ENCODE peak calls at places on chromosome 14, in five cellular contexts. One of them, this sample, is unnamed.
A peak's percentile ranks its signal among the peaks of the same experiment; 100 is the strongest.

GRCh38 chr14:98819132-98819866 is 452.7 kb downstream of the BCL11B start:
- DNase-seq in right lobe of liver: no peak
- DNase-seq in fibroblast of lung: no peak
- DNase-seq in WTC11: peak; percentile 87
- DNase-seq in omental fat pad: no peak
- DNase-seq in this sample: no peak

GRCh38 chr14:66804141-66804540 is 296.2 kb downstream of the GPHN start:
- DNase-seq in omental fat pad: no peak
- DNase-seq in right lobe of liver: no peak
- DNase-seq in fibroblast of lung: no peak
- DNase-seq in WTC11: no peak
- DNase-seq in this sample: no peak

GRCh38 chr14:74542056-74542685 is 48.6 kb downstream of the ISCA2 start:
- DNase-seq in omental fat pad: no peak
- DNase-seq in fibroblast of lung: no peak
- DNase-seq in right lobe of liver: peak; percentile 35
- DNase-seq in WTC11: no peak
- DNase-seq in this sample: no peak

GRCh38 chr14:50560929-50561280 is 960 bp downstream of the ATL1 start:
- DNase-seq in fibroblast of lung: peak; percentile 76
- DNase-seq in right lobe of liver: peak; percentile 64
- DNase-seq in omental fat pad: peak; percentile 31
- DNase-seq in WTC11: peak; percentile 40
- DNase-seq in this sample: peak; percentile 66

GRCh38 chr14:66315548-66315947 is 170.6 kb upstream of the CCDC196 start:
- DNase-seq in WTC11: peak; percentile 19
- DNase-seq in right lobe of liver: no peak
- DNase-seq in fibroblast of lung: no peak
- DNase-seq in omental fat pad: no peak
- DNase-seq in this sample: no peak

GRCh38 chr14:49991491-49991890 is 98.6 kb downstream of the ARF6 start:
- DNase-seq in fibroblast of lung: no peak
- DNase-seq in right lobe of liver: no peak
- DNase-seq in omental fat pad: no peak
- DNase-seq in WTC11: no peak
- DNase-seq in this sample: no peak

GRCh38 chr14:104323551-104324175 is 185.3 kb downstream of the KIF26A start:
- DNase-seq in right lobe of liver: no peak
- DNase-seq in fibroblast of lung: no peak
- DNase-seq in WTC11: no peak
- DNase-seq in omental fat pad: no peak
- DNase-seq in this sample: no peak

GRCh38 chr14:49946320-49947141 is 53.6 kb downstream of the ARF6 start:
- DNase-seq in fibroblast of lung: peak; percentile 81
- DNase-seq in WTC11: no peak
- DNase-seq in omental fat pad: no peak
- DNase-seq in right lobe of liver: no peak
- DNase-seq in this sample: peak; percentile 65

GRCh38 chr14:74217672-74218448 is 21.4 kb upstream of the VSX2 start:
- DNase-seq in right lobe of liver: peak; percentile 78
- DNase-seq in fibroblast of lung: peak; percentile 49
- DNase-seq in omental fat pad: peak; percentile 51
- DNase-seq in WTC11: peak; percentile 94
- DNase-seq in this sample: peak; percentile 47

GRCh38 chr14:93543766-93544165 is 113.0 kb downstream of the UNC79 start:
- DNase-seq in fibroblast of lung: peak; percentile 14
- DNase-seq in right lobe of liver: no peak
- DNase-seq in omental fat pad: no peak
- DNase-seq in WTC11: no peak
- DNase-seq in this sample: peak; percentile 42

GRCh38 chr14:81234268-81234667 is 13.5 kb upstream of the GTF2A1 start:
- DNase-seq in right lobe of liver: no peak
- DNase-seq in fibroblast of lung: peak; percentile 9
- DNase-seq in WTC11: no peak
- DNase-seq in omental fat pad: no peak
- DNase-seq in this sample: no peak

GRCh38 chr14:50318031-50318626 is 6.0 kb downstream of the DMAC2L start:
- DNase-seq in WTC11: no peak
- DNase-seq in right lobe of liver: no peak
- DNase-seq in omental fat pad: no peak
- DNase-seq in fibroblast of lung: peak; percentile 38
- DNase-seq in this sample: peak; percentile 69

GRCh38 chr14:79018846-79019245 is 848.7 kb downstream of the NRXN3 start:
- DNase-seq in fibroblast of lung: peak; percentile 86
- DNase-seq in omental fat pad: no peak
- DNase-seq in WTC11: no peak
- DNase-seq in right lobe of liver: no peak
- DNase-seq in this sample: peak; percentile 70

DNA sequence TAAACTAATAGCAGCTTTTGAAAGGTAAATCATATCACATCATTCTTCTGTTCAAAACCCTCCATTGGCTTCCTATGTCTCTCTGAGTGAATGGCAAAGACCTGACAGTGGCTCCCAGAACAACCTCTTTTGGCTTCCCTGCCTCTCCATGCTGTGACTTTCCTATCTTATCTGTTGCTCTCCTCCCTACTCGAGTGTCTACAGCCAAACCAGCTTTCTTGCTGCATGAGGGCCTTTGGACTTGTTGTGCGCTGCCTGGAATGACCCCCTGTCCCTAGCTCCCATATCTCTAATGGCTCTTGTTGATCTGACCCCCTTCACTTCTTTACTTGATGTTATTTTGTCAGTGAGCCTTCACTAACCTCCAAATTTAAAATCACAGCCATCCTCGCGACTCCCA is 2.5 kb downstream of the SYNE2 start:
- DNase-seq in omental fat pad: no peak
- DNase-seq in WTC11: no peak
- DNase-seq in fibroblast of lung: no peak
- DNase-seq in right lobe of liver: no peak
- DNase-seq in this sample: no peak
- TF ChIP-seq CTCF in omental fat pad: no peak
- TF ChIP-seq CTCF in WTC11: no peak
- TF ChIP-seq CTCF in fibroblast of lung: no peak
- TF ChIP-seq CTCF in right lobe of liver: no peak
- TF ChIP-seq CTCF in this sample: no peak

GRCh38 chr14:31932675-31933074 is 144.4 kb upstream of the ARHGAP5 start:
- DNase-seq in fibroblast of lung: no peak
- DNase-seq in WTC11: no peak
- DNase-seq in omental fat pad: no peak
- DNase-seq in right lobe of liver: no peak
- DNase-seq in this sample: no peak

GRCh38 chr14:31936100-31936499 is 141.0 kb upstream of the ARHGAP5 start:
- DNase-seq in fibroblast of lung: peak; percentile 52
- DNase-seq in omental fat pad: no peak
- DNase-seq in right lobe of liver: no peak
- DNase-seq in WTC11: no peak
- DNase-seq in this sample: no peak

GRCh38 chr14:31935406-31935805 is 141.7 kb upstream of the ARHGAP5 start:
- DNase-seq in fibroblast of lung: no peak
- DNase-seq in WTC11: no peak
- DNase-seq in right lobe of liver: no peak
- DNase-seq in omental fat pad: no peak
- DNase-seq in this sample: no peak

GRCh38 chr14:31933716-31934115 is 143.4 kb upstream of the ARHGAP5 start:
- DNase-seq in omental fat pad: no peak
- DNase-seq in fibroblast of lung: peak; percentile 38
- DNase-seq in WTC11: no peak
- DNase-seq in right lobe of liver: no peak
- DNase-seq in this sample: no peak

DNA sequence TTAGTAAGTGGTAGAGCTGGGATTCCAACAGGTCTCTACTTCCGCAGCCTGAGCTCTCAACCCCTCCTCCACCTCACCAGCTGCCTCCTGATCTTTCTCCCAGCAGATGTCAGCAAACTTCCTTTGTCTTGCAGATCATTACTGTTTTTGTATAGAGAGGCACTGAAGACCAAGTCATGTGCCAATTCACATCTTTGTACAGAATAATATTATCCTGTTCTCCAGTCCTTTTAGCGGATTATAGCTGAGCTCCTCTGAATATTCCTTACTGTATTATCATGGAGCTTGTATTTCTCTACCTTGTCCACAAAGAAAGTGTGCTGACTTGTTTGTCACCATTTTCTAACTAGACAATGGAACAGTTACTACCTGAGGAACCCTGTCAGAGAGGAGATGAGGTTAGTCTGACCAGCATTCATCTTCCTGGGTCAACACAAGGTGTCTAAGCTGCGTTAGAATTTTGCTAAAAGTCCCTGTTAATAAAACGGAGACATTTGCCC is 142.3 kb upstream of the ARHGAP5 start:
- DNase-seq in fibroblast of lung: peak; percentile 63
- DNase-seq in right lobe of liver: no peak
- DNase-seq in WTC11: peak; percentile 51
- DNase-seq in omental fat pad: no peak
- DNase-seq in this sample: peak; percentile 64
- TF ChIP-seq CTCF in fibroblast of lung: peak; percentile 58
- TF ChIP-seq CTCF in right lobe of liver: peak; percentile 57
- TF ChIP-seq CTCF in WTC11: no peak
- TF ChIP-seq CTCF in omental fat pad: no peak
- TF ChIP-seq CTCF in this sample: peak; percentile 48

DNA sequence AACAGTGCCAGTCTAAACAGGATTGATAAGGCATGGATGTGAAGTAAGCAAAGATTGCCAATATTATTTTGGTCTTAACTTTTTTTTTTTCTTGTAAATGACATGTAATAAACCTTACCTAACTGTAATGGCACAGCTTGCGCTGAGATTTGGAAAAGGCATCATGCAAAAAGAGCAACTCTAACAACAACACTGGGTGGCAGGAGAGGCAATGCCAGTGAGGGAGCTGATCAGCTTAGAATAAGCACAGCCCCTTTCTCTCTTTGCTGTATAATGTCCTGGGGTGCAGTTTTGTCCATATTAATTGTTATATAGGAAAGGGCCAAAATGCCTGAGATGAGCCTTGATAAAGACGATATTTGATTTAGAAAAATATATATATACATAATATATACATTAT is 1589.7 kb upstream of the FLRT2 start:
- DNase-seq in WTC11: no peak
- DNase-seq in fibroblast of lung: no peak
- DNase-seq in right lobe of liver: no peak
- DNase-seq in omental fat pad: no peak
- DNase-seq in this sample: no peak
- TF ChIP-seq CTCF in WTC11: no peak
- TF ChIP-seq CTCF in fibroblast of lung: peak; percentile 16
- TF ChIP-seq CTCF in right lobe of liver: no peak
- TF ChIP-seq CTCF in omental fat pad: no peak
- TF ChIP-seq CTCF in this sample: no peak

GRCh38 chr14:22658951-22659350 is 14.8 kb upstream of the OR6J1 start:
- DNase-seq in right lobe of liver: no peak
- DNase-seq in omental fat pad: no peak
- DNase-seq in fibroblast of lung: no peak
- DNase-seq in WTC11: no peak
- DNase-seq in this sample: no peak

GRCh38 chr14:22656945-22657711 is 13.0 kb upstream of the OR6J1 start:
- DNase-seq in right lobe of liver: no peak
- DNase-seq in omental fat pad: no peak
- DNase-seq in fibroblast of lung: peak; percentile 59
- DNase-seq in WTC11: no peak
- DNase-seq in this sample: peak; percentile 69

GRCh38 chr14:22660654-22661053 is 16.5 kb upstream of the OR6J1 start:
- DNase-seq in omental fat pad: no peak
- DNase-seq in fibroblast of lung: no peak
- DNase-seq in right lobe of liver: no peak
- DNase-seq in WTC11: no peak
- DNase-seq in this sample: no peak

GRCh38 chr14:22656226-22656625 is 12.1 kb upstream of the OR6J1 start:
- DNase-seq in omental fat pad: no peak
- DNase-seq in fibroblast of lung: no peak
- DNase-seq in WTC11: no peak
- DNase-seq in right lobe of liver: no peak
- DNase-seq in this sample: no peak

GRCh38 chr14:22657861-22658260 is 13.7 kb upstream of the OR6J1 start:
- DNase-seq in omental fat pad: no peak
- DNase-seq in fibroblast of lung: peak; percentile 62
- DNase-seq in WTC11: no peak
- DNase-seq in right lobe of liver: no peak
- DNase-seq in this sample: peak; percentile 71
- TF ChIP-seq CTCF in omental fat pad: no peak
- TF ChIP-seq CTCF in fibroblast of lung: peak; percentile 65
- TF ChIP-seq CTCF in WTC11: no peak
- TF ChIP-seq CTCF in right lobe of liver: peak; percentile 44
- TF ChIP-seq CTCF in this sample: peak; percentile 77

DNA sequence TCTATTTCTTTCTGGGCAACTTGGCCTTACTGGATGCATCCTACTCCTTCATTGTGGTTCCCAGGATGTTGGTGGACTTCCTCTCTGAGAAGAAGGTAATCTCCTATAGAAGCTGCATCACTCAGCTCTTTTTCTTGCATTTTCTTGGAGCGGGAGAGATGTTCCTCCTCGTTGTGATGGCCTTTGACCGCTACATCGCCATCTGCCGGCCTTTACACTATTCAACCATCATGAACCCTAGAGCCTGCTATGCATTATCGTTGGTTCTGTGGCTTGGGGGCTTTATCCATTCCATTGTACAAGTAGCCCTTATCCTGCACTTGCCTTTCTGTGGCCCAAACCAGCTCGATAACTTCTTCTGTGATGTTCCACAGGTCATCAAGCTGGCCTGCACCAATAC is 5.3 kb downstream of the OR4N5 start:
- DNase-seq in right lobe of liver: no peak
- DNase-seq in omental fat pad: no peak
- DNase-seq in fibroblast of lung: no peak
- DNase-seq in WTC11: no peak
- DNase-seq in this sample: no peak
- TF ChIP-seq CTCF in right lobe of liver: no peak
- TF ChIP-seq CTCF in omental fat pad: no peak
- TF ChIP-seq CTCF in fibroblast of lung: no peak
- TF ChIP-seq CTCF in WTC11: no peak
- TF ChIP-seq CTCF in this sample: no peak

GRCh38 chr14:52472728-52473127 is 79.6 kb downstream of the TXNDC16 start:
- DNase-seq in right lobe of liver: no peak
- DNase-seq in fibroblast of lung: no peak
- DNase-seq in omental fat pad: no peak
- DNase-seq in WTC11: no peak
- DNase-seq in this sample: no peak

GRCh38 chr14:52467515-52468266 is 84.6 kb downstream of the TXNDC16 start:
- DNase-seq in fibroblast of lung: no peak
- DNase-seq in WTC11: no peak
- DNase-seq in right lobe of liver: no peak
- DNase-seq in omental fat pad: no peak
- DNase-seq in this sample: no peak

DNA sequence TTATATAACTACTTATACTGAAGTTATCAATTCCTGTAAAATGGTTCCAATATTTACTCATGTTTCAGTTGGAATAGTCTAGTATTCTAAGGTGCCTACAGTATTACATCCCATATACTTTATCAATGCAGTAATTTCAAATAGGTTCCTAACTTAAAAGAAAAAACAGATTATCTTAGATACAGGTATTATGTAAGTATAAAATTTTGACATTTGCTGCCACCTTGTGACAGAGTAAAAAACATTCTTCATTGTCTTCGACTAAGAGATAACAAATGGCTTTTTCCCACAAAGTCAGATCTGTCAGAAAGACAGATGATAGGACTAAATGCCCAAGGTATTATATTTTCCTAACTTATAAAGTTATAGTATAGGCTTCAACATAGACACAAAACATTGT is 78.7 kb downstream of the TXNDC16 start:
- DNase-seq in right lobe of liver: no peak
- DNase-seq in fibroblast of lung: peak; percentile 40
- DNase-seq in WTC11: no peak
- DNase-seq in omental fat pad: no peak
- DNase-seq in this sample: peak; percentile 73
- TF ChIP-seq CTCF in right lobe of liver: peak; percentile 48
- TF ChIP-seq CTCF in fibroblast of lung: no peak
- TF ChIP-seq CTCF in WTC11: no peak
- TF ChIP-seq CTCF in omental fat pad: no peak
- TF ChIP-seq CTCF in this sample: peak; percentile 41